ENCODE peak calls at places on chromosomes 2 and 18, in nine cellular contexts. N, D, A, P, K, F, R, U and Q are unnamed samples.

GRCh38 chr2:196331143-196331542 is 159.8 kb upstream of the STK17B start:
- DNase-seq in N (peak), D (peak), A (no peak), P (no peak), K (peak), F (no peak), R (peak), U (peak), Q (no peak)

GRCh38 chr2:120684691-120685402 is 50.8 kb upstream of the GLI2 start:
- DNase-seq in N (no peak), D (no peak), A (no peak), P (no peak), K (no peak), F (no peak), R (no peak), U (peak), Q (no peak)

GRCh38 chr2:207226243-207226642 is 60.5 kb upstream of the KLF7 start:
- DNase-seq in N (no peak), D (no peak), A (no peak), P (no peak), K (no peak), F (no peak), R (no peak), U (no peak), Q (no peak)

GRCh38 chr2:27752551-27753237 is 18.8 kb upstream of the MRPL33 start:
- DNase-seq in N (peak), D (peak), A (no peak), P (no peak), K (no peak), F (peak), R (no peak), U (no peak), Q (no peak)

GRCh38 chr2:194706179-194706578 is 950.8 kb upstream of the SLC39A10 start:
- DNase-seq in N (no peak), D (no peak), A (no peak), P (no peak), K (no peak), F (no peak), R (no peak), U (no peak), Q (no peak)

GRCh38 chr18:11591957-11592356 is 17.4 kb upstream of the SLC35G4 start:
- DNase-seq in N (no peak), D (no peak), A (no peak), P (no peak), K (no peak), F (peak), R (no peak), U (no peak), Q (no peak)

GRCh38 chr2:149586898-149587219 is 716 bp downstream of the MMADHC start:
- DNase-seq in N (no peak), D (no peak), A (no peak), P (no peak), K (no peak), F (no peak), R (no peak), U (no peak), Q (no peak)

GRCh38 chr18:12726774-12727550 is 24.1 kb downstream of the PSMG2 start:
- DNase-seq in N (peak), D (peak), A (no peak), P (peak), K (peak), F (peak), R (no peak), U (peak), Q (no peak)

GRCh38 chr2:71807969-71808451 is 339.7 kb downstream of the CYP26B1 start:
- DNase-seq in N (no peak), D (no peak), A (no peak), P (no peak), K (no peak), F (no peak), R (no peak), U (peak), Q (no peak)

GRCh38 chr18:6561029-6561861 is 146.5 kb upstream of the L3MBTL4 start:
- DNase-seq in N (peak), D (no peak), A (peak), P (no peak), K (peak), F (no peak), R (no peak), U (peak), Q (no peak)

GRCh38 chr2:88880441-88880953 is 189.0 kb downstream of the RPIA start:
- DNase-seq in N (peak), D (peak), A (no peak), P (peak), K (peak), F (peak), R (peak), U (peak), Q (no peak)

GRCh38 chr18:28041366-28041765 is 135.6 kb downstream of the CDH2 start:
- DNase-seq in N (peak), D (no peak), A (no peak), P (no peak), K (no peak), F (no peak), R (no peak), U (peak), Q (no peak)

GRCh38 chr2:215793747-215794595 is 219.4 kb downstream of the MREG start:
- DNase-seq in N (peak), D (peak), A (no peak), P (no peak), K (peak), F (no peak), R (peak), U (peak), Q (peak)

GRCh38 chr18:49966090-49966489 is 152.8 kb upstream of the ACAA2 start:
- DNase-seq in N (no peak), D (peak), A (no peak), P (no peak), K (no peak), F (no peak), R (no peak), U (no peak), Q (no peak)

GRCh38 chr18:5542393-5543035 is 1.3 kb downstream of the EPB41L3 start:
- DNase-seq in N (peak), D (no peak), A (peak), P (no peak), K (peak), F (peak), R (peak), U (peak), Q (peak)

GRCh38 chr2:150425121-150425559 is 62.3 kb downstream of the RND3 start:
- DNase-seq in N (no peak), D (no peak), A (no peak), P (peak), K (no peak), F (peak), R (no peak), U (no peak), Q (no peak)

GRCh38 chr2:118032169-118033013 is 18.5 kb upstream of the CCDC93 start:
- DNase-seq in N (peak), D (peak), A (no peak), P (no peak), K (no peak), F (peak), R (no peak), U (peak), Q (peak)

GRCh38 chr18:42183746-42184145 is 228.7 kb downstream of the PIK3C3 start:
- DNase-seq in N (peak), D (peak), A (no peak), P (no peak), K (peak), F (no peak), R (peak), U (peak), Q (no peak)

GRCh38 chr2:111202266-111203040 is 81.7 kb downstream of the BCL2L11 start:
- DNase-seq in N (no peak), D (no peak), A (no peak), P (no peak), K (no peak), F (no peak), R (peak), U (peak), Q (no peak)

GRCh38 chr2:231687133-231687852 is 21.0 kb upstream of the PTMA start:
- DNase-seq in N (peak), D (peak), A (peak), P (peak), K (no peak), F (peak), R (no peak), U (no peak), Q (peak)

GRCh38 chr2:142834003-142834402 is 43.5 kb upstream of the KYNU start:
- DNase-seq in N (no peak), D (peak), A (no peak), P (no peak), K (no peak), F (no peak), R (peak), U (peak), Q (no peak)

GRCh38 chr18:21740724-21741510 is at the start of gene MIB1:
- DNase-seq in N (peak), D (peak), A (peak), P (peak), K (no peak), F (peak), R (peak), U (no peak), Q (no peak)

GRCh38 chr2:230974096-230974913 is 21.6 kb upstream of the SPATA3 start:
- DNase-seq in N (no peak), D (no peak), A (no peak), P (no peak), K (no peak), F (no peak), R (no peak), U (peak), Q (peak)

GRCh38 chr2:215396595-215397313 is 39.1 kb downstream of the FN1 start:
- DNase-seq in N (no peak), D (no peak), A (no peak), P (no peak), K (peak), F (no peak), R (peak), U (peak), Q (no peak)

GRCh38 chr2:111679202-111679601 is 204.8 kb downstream of the ANAPC1 start:
- DNase-seq in N (no peak), D (no peak), A (no peak), P (no peak), K (no peak), F (no peak), R (no peak), U (peak), Q (no peak)

GRCh38 chr2:9143264-9143815 is 63.3 kb upstream of the ASAP2 start:
- DNase-seq in N (no peak), D (no peak), A (no peak), P (no peak), K (no peak), F (no peak), R (no peak), U (no peak), Q (no peak)

GRCh38 chr2:27308359-27308875 is at the start of gene UCN:
- DNase-seq in N (peak), D (no peak), A (peak), P (no peak), K (no peak), F (peak), R (no peak), U (peak), Q (no peak)

GRCh38 chr2:65666156-65666725 is 233.8 kb upstream of the SPRED2 start:
- DNase-seq in N (peak), D (peak), A (no peak), P (no peak), K (no peak), F (no peak), R (peak), U (peak), Q (no peak)

GRCh38 chr2:71792926-71793761 is 339.8 kb downstream of the DYSF start:
- DNase-seq in N (peak), D (no peak), A (no peak), P (no peak), K (no peak), F (no peak), R (no peak), U (peak), Q (no peak)

GRCh38 chr2:86216577-86217555 is 17.6 kb downstream of the MRPL35 start:
- DNase-seq in N (no peak), D (no peak), A (no peak), P (no peak), K (peak), F (no peak), R (no peak), U (peak), Q (no peak)